ENCODE peak calls at places on chromosome 10, in four cellular contexts. E, B, S and U are unnamed samples.

GRCh38 chr10:99938563-99938962 is 71.2 kb downstream of the DNMBP start:
- DNase-seq in E (no peak), S (no peak), B (peak), U (no peak)

GRCh38 chr10:97563337-97563736 is 9.2 kb upstream of the ANKRD2 start:
- DNase-seq in E (no peak), B (no peak), S (no peak), U (no peak)

GRCh38 chr10:85917601-85918000 is 449.0 kb downstream of the GRID1 start:
- DNase-seq in S (no peak), B (no peak), E (no peak), U (no peak)

GRCh38 chr10:58070964-58071363 is 196.7 kb downstream of the IPMK start:
- DNase-seq in B (no peak), E (no peak), S (no peak), U (no peak)

GRCh38 chr10:29239569-29240472 is 49.0 kb upstream of the LYZL1 start:
- DNase-seq in S (peak), E (no peak), B (peak), U (no peak)

GRCh38 chr10:63720072-63720537 is 198.9 kb downstream of the REEP3 start:
- DNase-seq in E (peak), S (no peak), B (peak), U (peak)

GRCh38 chr10:79070091-79070610 is 1.4 kb downstream of the ZMIZ1 start:
- DNase-seq in E (no peak), B (peak), S (no peak), U (peak)

GRCh38 chr10:131677671-131678070 is 223.1 kb upstream of the PPP2R2D start:
- DNase-seq in E (no peak), S (no peak), B (no peak), U (no peak)

GRCh38 chr10:112223725-112224124 is 40.2 kb upstream of the GPAM start:
- DNase-seq in S (no peak), E (no peak), B (no peak), U (no peak)

GRCh38 chr10:86061301-86061873 is 305.2 kb downstream of the GRID1 start:
- DNase-seq in B (no peak), S (no peak), E (no peak), U (no peak)

GRCh38 chr10:78869508-78870439 is 199.0 kb upstream of the ZMIZ1 start:
- DNase-seq in S (no peak), B (no peak), E (no peak), U (no peak)

GRCh38 chr10:69844698-69845097 is 43.0 kb downstream of the COL13A1 start:
- DNase-seq in B (no peak), E (no peak), S (no peak), U (no peak)

GRCh38 chr10:27819781-27820531 is 74.3 kb upstream of the MKX start:
- DNase-seq in S (no peak), B (no peak), E (peak), U (peak)

GRCh38 chr10:7622969-7623368 is 43.8 kb downstream of the ITIH5 start:
- DNase-seq in B (no peak), S (no peak), E (no peak), U (peak)

GRCh38 chr10:58622286-58622685 is 109.6 kb downstream of the BICC1 start:
- DNase-seq in E (no peak), B (no peak), S (no peak), U (peak)

GRCh38 chr10:78540355-78541076 is 506.9 kb downstream of the RPS24 start:
- DNase-seq in E (no peak), B (no peak), S (no peak), U (no peak)

GRCh38 chr10:75513292-75513691 is 81.9 kb downstream of the LRMDA start:
- DNase-seq in S (no peak), B (no peak), E (no peak), U (no peak)

GRCh38 chr10:558891-559766 is 130.3 kb downstream of the DIP2C start:
- DNase-seq in B (no peak), E (no peak), S (no peak), U (no peak)

GRCh38 chr10:86046845-86047460 is 319.6 kb downstream of the GRID1 start:
- DNase-seq in S (no peak), E (no peak), B (no peak), U (no peak)

GRCh38 chr10:130430291-130430690 is 294.1 kb downstream of the GLRX3 start:
- DNase-seq in E (no peak), B (no peak), S (no peak), U (no peak)

GRCh38 chr10:51010977-51011376 is 63.3 kb upstream of the PRKG1 start:
- DNase-seq in S (peak), E (no peak), B (peak), U (peak)

GRCh38 chr10:50885097-50885859 is at the start of gene A1CF:
- DNase-seq in B (no peak), S (no peak), E (no peak), U (no peak)

GRCh38 chr10:69901022-69901421 is 99.3 kb downstream of the COL13A1 start:
- DNase-seq in B (no peak), E (no peak), S (no peak), U (no peak)

GRCh38 chr10:27861781-27862180 is 116.2 kb upstream of the MKX start:
- DNase-seq in B (no peak), E (no peak), S (no peak), U (no peak)

GRCh38 chr10:5461201-5461585 is 38.2 kb downstream of the CALML5 start:
- DNase-seq in B (no peak), S (no peak), E (no peak), U (peak)

GRCh38 chr10:74165530-74165901 is 14.5 kb downstream of the ADK start:
- DNase-seq in S (no peak), E (no peak), B (no peak), U (peak)

GRCh38 chr10:109889867-109890266 is 33.4 kb downstream of the XPNPEP1 start:
- DNase-seq in S (no peak), E (peak), B (no peak), U (peak)

GRCh38 chr10:133224861-133225366 is 5.1 kb upstream of the UTF1 start:
- DNase-seq in E (no peak), B (no peak), S (no peak), U (no peak)

GRCh38 chr10:1043532-1043995 is 5.4 kb downstream of the IDI1 start:
- DNase-seq in B (peak), E (no peak), S (no peak), U (no peak)

GRCh38 chr10:15370741-15371701 is at the start of gene FAM171A1:
- DNase-seq in B (peak), E (peak), S (peak), U (peak)

GRCh38 chr10:114662651-114663217 is 4.7 kb upstream of the ABLIM1 start:
- DNase-seq in E (no peak), S (no peak), B (no peak), U (no peak)